ENCODE peak calls at places on chromosomes 5 and 9, in eight cellular contexts. U is left ventricle myocardium superior; X is activated naive CD4-positive, alpha-beta T cell; Y is NCI-H1436 treated with DMSO at 0.1 percent for 48 hours; F is GM13977; D is IMR-90; R is fibroblast of lung; V is T follicular helper cell. K is an unnamed sample.

GRCh38 chr9:33105504-33105903 is 29.0 kb upstream of the SMU1 start:
- DNase-seq in U (no peak), X (no peak), Y (no peak), F (no peak), D (no peak), R (peak), V (no peak), K (no peak)

GRCh38 chr9:78030553-78031270 is 899 bp downstream of the GNAQ start:
- DNase-seq in U (peak), X (peak), Y (no peak), F (peak), D (peak), R (peak), V (peak), K (peak)

GRCh38 chr9:81490605-81491331 is 198.6 kb downstream of the TLE1 start:
- DNase-seq in U (no peak), X (no peak), Y (no peak), F (no peak), D (peak), R (peak), V (no peak), K (peak)

GRCh38 chr5:91977599-91977998 is 594.5 kb upstream of the ARRDC3 start:
- DNase-seq in U (no peak), X (no peak), Y (no peak), F (no peak), D (no peak), R (no peak), V (no peak), K (no peak)

GRCh38 chr5:168611163-168611562 is 32.0 kb upstream of the PANK3 start:
- DNase-seq in U (no peak), X (no peak), Y (no peak), F (no peak), D (peak), R (no peak), V (no peak), K (peak)

GRCh38 chr5:153983885-153984284 is 54.8 kb downstream of the FAM114A2 start:
- DNase-seq in U (no peak), X (no peak), Y (no peak), F (no peak), D (no peak), R (no peak), V (no peak), K (no peak)

GRCh38 chr9:37156781-37157356 is 36.5 kb downstream of the ZCCHC7 start:
- DNase-seq in U (no peak), X (no peak), Y (no peak), F (no peak), D (peak), R (no peak), V (no peak), K (peak)

GRCh38 chr5:51652980-51653379 is 269.7 kb downstream of the ISL1 start:
- DNase-seq in U (no peak), X (no peak), Y (no peak), F (no peak), D (no peak), R (no peak), V (no peak), K (no peak)

GRCh38 chr5:38162625-38163024 is 95.7 kb upstream of the EGFLAM start:
- DNase-seq in U (no peak), X (no peak), Y (no peak), F (no peak), D (peak), R (no peak), V (no peak), K (no peak)

GRCh38 chr5:150068961-150069618 is 17.3 kb downstream of the CSF1R start:
- DNase-seq in U (no peak), X (no peak), Y (no peak), F (no peak), D (no peak), R (no peak), V (no peak), K (no peak)

GRCh38 chr9:81146684-81147337 is 542.5 kb downstream of the TLE1 start:
- DNase-seq in U (no peak), X (no peak), Y (no peak), F (no peak), D (peak), R (peak), V (no peak), K (peak)

GRCh38 chr5:135398160-135398854 is 724 bp downstream of the MACROH2A1 start:
- DNase-seq in U (peak), X (peak), Y (no peak), F (peak), D (no peak), R (peak), V (no peak), K (peak)

GRCh38 chr9:37520641-37521040 is 34.9 kb downstream of the POLR1E start:
- DNase-seq in U (no peak), X (no peak), Y (no peak), F (no peak), D (no peak), R (no peak), V (no peak), K (no peak)

GRCh38 chr5:144309265-144309664 is 138.6 kb downstream of the KCTD16 start:
- DNase-seq in U (no peak), X (no peak), Y (no peak), F (no peak), D (no peak), R (peak), V (no peak), K (peak)

GRCh38 chr9:32644698-32645097 is 9.2 kb upstream of the TAF1L start:
- DNase-seq in U (no peak), X (no peak), Y (no peak), F (no peak), D (peak), R (no peak), V (no peak), K (peak)

GRCh38 chr9:74494490-74494889 is 2.6 kb upstream of the RORB start:
- DNase-seq in U (no peak), X (no peak), Y (no peak), F (no peak), D (no peak), R (no peak), V (no peak), K (no peak)

GRCh38 chr9:27394154-27394825 is 97.3 kb upstream of the EQTN start:
- DNase-seq in U (no peak), X (no peak), Y (no peak), F (no peak), D (no peak), R (no peak), V (no peak), K (no peak)

GRCh38 chr9:131642496-131643083 is 97.3 kb downstream of the PRRT1B start:
- DNase-seq in U (no peak), X (no peak), Y (no peak), F (peak), D (no peak), R (no peak), V (no peak), K (no peak)

GRCh38 chr5:132498686-132499271 is 8.2 kb upstream of the IRF1 start:
- DNase-seq in U (no peak), X (no peak), Y (no peak), F (no peak), D (peak), R (no peak), V (no peak), K (no peak)

GRCh38 chr9:117936185-117936758 is 232.1 kb downstream of the TLR4 start:
- DNase-seq in U (no peak), X (no peak), Y (no peak), F (no peak), D (no peak), R (no peak), V (no peak), K (no peak)

GRCh38 chr9:135530146-135530545 is 8.9 kb downstream of the LCN1 start:
- DNase-seq in U (no peak), X (no peak), Y (no peak), F (no peak), D (no peak), R (no peak), V (no peak), K (no peak)

GRCh38 chr5:40682431-40683017 is 2.8 kb downstream of the PTGER4 start:
- DNase-seq in U (peak), X (no peak), Y (no peak), F (no peak), D (peak), R (peak), V (no peak), K (no peak)

GRCh38 chr9:110089681-110090370 is 118.1 kb downstream of the C9orf152 start:
- DNase-seq in U (no peak), X (no peak), Y (peak), F (no peak), D (peak), R (no peak), V (no peak), K (no peak)

GRCh38 chr9:35035851-35036701 is 36.3 kb downstream of the VCP start:
- DNase-seq in U (peak), X (peak), Y (no peak), F (peak), D (peak), R (peak), V (no peak), K (peak)

GRCh38 chr9:95494416-95495371 is 22.1 kb downstream of the PTCH1 start:
- DNase-seq in U (peak), X (peak), Y (no peak), F (peak), D (no peak), R (peak), V (peak), K (no peak)

GRCh38 chr5:171755354-171755821 is 30.2 kb upstream of the SMIM23 start:
- DNase-seq in U (no peak), X (no peak), Y (no peak), F (no peak), D (peak), R (peak), V (no peak), K (no peak)

GRCh38 chr9:74172874-74173273 is 324.3 kb upstream of the RORB start:
- DNase-seq in U (no peak), X (no peak), Y (no peak), F (peak), D (no peak), R (no peak), V (no peak), K (no peak)